ENCODE peak calls at places on chromosomes 12 and 14, in five cellular contexts. One of them, this sample, is unnamed.

GRCh38 chr14:51079085-51079484 is 15.8 kb downstream of the TRIM9 start:
- DNase-seq in heart left ventricle: no peak
- DNase-seq in uterus: no peak
- DNase-seq in transverse colon: no peak
- DNase-seq in prostate gland: no peak
- DNase-seq in this sample: no peak

GRCh38 chr12:80190001-80190400 is 90.7 kb downstream of the OTOGL start:
- DNase-seq in transverse colon: no peak
- DNase-seq in heart left ventricle: no peak
- DNase-seq in uterus: no peak
- DNase-seq in prostate gland: no peak
- DNase-seq in this sample: no peak

GRCh38 chr12:2580821-2581220 is 213.9 kb upstream of the FKBP4 start:
- DNase-seq in heart left ventricle: no peak
- DNase-seq in uterus: no peak
- DNase-seq in transverse colon: no peak
- DNase-seq in prostate gland: no peak
- DNase-seq in this sample: no peak

GRCh38 chr12:100403446-100403845 is 46.6 kb downstream of the SLC17A8 start:
- DNase-seq in uterus: no peak
- DNase-seq in heart left ventricle: no peak
- DNase-seq in transverse colon: no peak
- DNase-seq in prostate gland: no peak
- DNase-seq in this sample: no peak

GRCh38 chr12:47219243-47219642 is 139.5 kb upstream of the AMIGO2 start:
- DNase-seq in prostate gland: no peak
- DNase-seq in transverse colon: no peak
- DNase-seq in uterus: no peak
- DNase-seq in heart left ventricle: no peak
- DNase-seq in this sample: no peak

GRCh38 chr14:43200519-43200918 is 1306.6 kb downstream of the FSCB start:
- DNase-seq in prostate gland: no peak
- DNase-seq in transverse colon: no peak
- DNase-seq in uterus: no peak
- DNase-seq in heart left ventricle: no peak
- DNase-seq in this sample: no peak

GRCh38 chr14:56059054-56059453 is 59.2 kb upstream of the PELI2 start:
- DNase-seq in uterus: no peak
- DNase-seq in heart left ventricle: no peak
- DNase-seq in transverse colon: no peak
- DNase-seq in prostate gland: no peak
- DNase-seq in this sample: no peak

GRCh38 chr12:27480031-27480430 is 33.5 kb downstream of the SMCO2 start:
- DNase-seq in prostate gland: no peak
- DNase-seq in uterus: no peak
- DNase-seq in transverse colon: no peak
- DNase-seq in heart left ventricle: no peak
- DNase-seq in this sample: no peak

GRCh38 chr12:50618864-50619609 is 114.3 kb downstream of the DIP2B start:
- DNase-seq in transverse colon: peak; percentile 52
- DNase-seq in uterus: no peak
- DNase-seq in prostate gland: no peak
- DNase-seq in heart left ventricle: no peak
- DNase-seq in this sample: no peak

GRCh38 chr14:76768201-76768656 is 7.0 kb downstream of the VASH1 start:
- DNase-seq in heart left ventricle: peak; percentile 84
- DNase-seq in prostate gland: no peak
- DNase-seq in uterus: no peak
- DNase-seq in transverse colon: peak; percentile 49
- DNase-seq in this sample: peak; percentile 76
- TF ChIP-seq POLR2A in heart left ventricle: no peak
- TF ChIP-seq POLR2A in prostate gland: no peak
- TF ChIP-seq POLR2A in uterus: no peak
- TF ChIP-seq POLR2A in transverse colon: no peak
- TF ChIP-seq POLR2A in this sample: no peak

DNA sequence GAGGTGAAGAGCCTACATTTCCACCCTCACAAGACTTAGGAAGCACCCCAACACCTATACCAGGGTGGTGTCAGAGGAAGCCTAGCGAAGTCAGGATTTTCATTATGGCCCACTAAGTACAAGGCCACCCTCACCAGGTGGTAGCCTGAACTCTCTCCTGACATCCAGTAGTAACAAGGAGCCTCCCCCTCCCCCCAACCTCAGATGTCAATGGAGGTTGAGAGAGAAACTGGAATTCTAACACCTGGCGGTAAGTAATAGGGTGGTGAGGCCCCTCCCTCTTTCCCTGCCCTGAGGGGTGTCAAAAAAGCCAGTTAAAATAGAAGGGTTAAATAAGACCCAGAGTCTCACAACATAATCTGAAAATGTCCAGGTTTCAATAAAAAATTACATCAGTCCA is 37.6 kb downstream of the SINHCAF start:
- DNase-seq in heart left ventricle: no peak
- DNase-seq in uterus: no peak
- DNase-seq in prostate gland: no peak
- DNase-seq in transverse colon: no peak
- DNase-seq in this sample: no peak
- H3K36me3 ChIP-seq in heart left ventricle: peaks cover 30% of the 10 kb centered on the region
- H3K36me3 ChIP-seq in uterus: peaks cover 2% of the 10 kb centered on the region
- H3K36me3 ChIP-seq in prostate gland: no peaks in the 10 kb centered on the region
- H3K36me3 ChIP-seq in transverse colon: no peaks in the 10 kb centered on the region
- H3K36me3 ChIP-seq in this sample: peaks cover 23% of the 10 kb centered on the region

DNA sequence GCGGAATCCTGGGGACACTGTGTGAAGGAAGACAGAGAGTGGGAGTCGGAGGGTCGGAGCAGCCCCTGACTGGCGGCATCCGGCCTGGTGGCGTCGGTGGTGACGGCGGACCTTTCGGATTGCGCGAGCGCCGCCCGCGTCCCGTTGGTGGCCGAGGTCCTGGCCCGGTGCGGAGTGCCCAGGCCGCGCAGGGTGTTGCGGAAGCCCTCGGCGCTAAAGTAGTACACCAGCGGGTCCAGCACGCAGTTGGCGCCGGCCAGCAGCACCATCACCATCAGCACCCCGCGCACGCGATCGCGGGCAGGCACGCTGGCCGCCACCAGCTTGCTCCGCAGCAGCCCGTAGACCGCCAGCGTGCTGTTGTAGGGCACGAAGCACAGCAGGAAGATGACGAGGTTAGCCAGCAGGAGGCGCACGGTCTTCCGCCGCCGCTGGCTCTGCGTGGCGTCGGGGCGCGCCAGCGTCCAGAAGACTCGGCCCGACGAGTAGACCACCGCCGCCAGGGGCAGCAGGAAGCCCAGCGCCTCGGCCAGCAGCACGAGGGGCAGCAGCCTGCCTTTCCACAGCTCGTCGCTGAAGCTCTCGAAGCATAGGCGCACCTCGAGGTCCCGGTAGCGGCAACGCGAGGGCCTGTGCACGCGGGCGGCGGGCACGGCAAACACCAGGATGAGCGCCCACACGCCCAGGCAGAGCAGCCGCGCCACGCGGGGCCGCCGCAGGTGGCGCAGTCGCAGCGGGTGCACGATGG is 13.1 kb upstream of the CHD4 start:
- DNase-seq in transverse colon: no peak
- DNase-seq in heart left ventricle: peak; percentile 53
- DNase-seq in prostate gland: no peak
- DNase-seq in uterus: no peak
- DNase-seq in this sample: peak; percentile 34
- TF ChIP-seq CTCF in transverse colon: peak; percentile 34
- TF ChIP-seq CTCF in heart left ventricle: peak; percentile 29
- TF ChIP-seq CTCF in prostate gland: peak; percentile 33
- TF ChIP-seq CTCF in uterus: peak; percentile 8
- TF ChIP-seq CTCF in this sample: peak; percentile 38

GRCh38 chr12:124679533-124680371 is 112.3 kb upstream of the NCOR2 start:
- DNase-seq in prostate gland: peak; percentile 47
- DNase-seq in heart left ventricle: peak; percentile 75
- DNase-seq in transverse colon: no peak
- DNase-seq in uterus: peak; percentile 48
- DNase-seq in this sample: peak; percentile 33
- TF ChIP-seq POLR2A in prostate gland: no peak
- TF ChIP-seq POLR2A in heart left ventricle: no peak
- TF ChIP-seq POLR2A in transverse colon: no peak
- TF ChIP-seq POLR2A in uterus: no peak
- TF ChIP-seq POLR2A in this sample: no peak

GRCh38 chr12:23352670-23353069 is 596.8 kb downstream of the SOX5 start:
- DNase-seq in heart left ventricle: no peak
- DNase-seq in prostate gland: no peak
- DNase-seq in uterus: no peak
- DNase-seq in transverse colon: no peak
- DNase-seq in this sample: no peak
- H3K36me3 ChIP-seq in heart left ventricle: no peaks in the 10 kb centered on the region
- H3K36me3 ChIP-seq in prostate gland: no peaks in the 10 kb centered on the region
- H3K36me3 ChIP-seq in uterus: no peaks in the 10 kb centered on the region
- H3K36me3 ChIP-seq in transverse colon: no peaks in the 10 kb centered on the region
- H3K36me3 ChIP-seq in this sample: no peaks in the 10 kb centered on the region

GRCh38 chr14:24430143-24430681 is 458 bp downstream of the KHNYN start:
- DNase-seq in uterus: peak; percentile 77
- DNase-seq in heart left ventricle: peak; percentile 93
- DNase-seq in prostate gland: peak; percentile 44
- DNase-seq in transverse colon: peak; percentile 82
- DNase-seq in this sample: peak; percentile 71

GRCh38 chr14:24431569-24432258 is 2.0 kb downstream of the KHNYN start:
- DNase-seq in uterus: peak; percentile 88
- DNase-seq in transverse colon: peak; percentile 94
- DNase-seq in heart left ventricle: peak; percentile 93
- DNase-seq in prostate gland: peak; percentile 83
- DNase-seq in this sample: peak; percentile 93

GRCh38 chr14:24429395-24430142 is at the start of the genes CBLN3 and KHNYN:
- DNase-seq in uterus: peak; percentile 94
- DNase-seq in prostate gland: peak; percentile 92
- DNase-seq in heart left ventricle: peak; percentile 94
- DNase-seq in transverse colon: peak; percentile 93
- DNase-seq in this sample: peak; percentile 95

GRCh38 chr14:24432259-24433131 is 2.7 kb downstream of the KHNYN start:
- DNase-seq in uterus: peak; percentile 30
- DNase-seq in prostate gland: no peak
- DNase-seq in heart left ventricle: no peak
- DNase-seq in transverse colon: no peak
- DNase-seq in this sample: no peak

GRCh38 chr14:24430682-24431568 is 1.2 kb downstream of the KHNYN start:
- DNase-seq in prostate gland: no peak
- DNase-seq in uterus: peak; percentile 18
- DNase-seq in transverse colon: no peak
- DNase-seq in heart left ventricle: peak; percentile 71
- DNase-seq in this sample: no peak
- TF ChIP-seq CTCF in prostate gland: no peak
- TF ChIP-seq CTCF in uterus: no peak
- TF ChIP-seq CTCF in transverse colon: no peak
- TF ChIP-seq CTCF in heart left ventricle: no peak
- TF ChIP-seq CTCF in this sample: no peak

GRCh38 chr12:12685305-12685704 is 10.7 kb downstream of the GPR19 start:
- DNase-seq in transverse colon: no peak
- DNase-seq in uterus: no peak
- DNase-seq in heart left ventricle: no peak
- DNase-seq in prostate gland: no peak
- DNase-seq in this sample: peak; percentile 35

GRCh38 chr12:12683298-12683697 is 12.7 kb downstream of the GPR19 start:
- DNase-seq in prostate gland: no peak
- DNase-seq in transverse colon: no peak
- DNase-seq in heart left ventricle: no peak
- DNase-seq in uterus: no peak
- DNase-seq in this sample: no peak

GRCh38 chr12:12686472-12686871 is 9.5 kb downstream of the GPR19 start:
- DNase-seq in transverse colon: no peak
- DNase-seq in heart left ventricle: no peak
- DNase-seq in uterus: no peak
- DNase-seq in prostate gland: no peak
- DNase-seq in this sample: no peak

GRCh38 chr12:12683725-12684124 is 12.3 kb downstream of the GPR19 start:
- DNase-seq in transverse colon: no peak
- DNase-seq in heart left ventricle: no peak
- DNase-seq in uterus: no peak
- DNase-seq in prostate gland: no peak
- DNase-seq in this sample: no peak

GRCh38 chr12:12684375-12685106 is 11.4 kb downstream of the GPR19 start:
- DNase-seq in heart left ventricle: peak; percentile 57
- DNase-seq in prostate gland: no peak
- DNase-seq in uterus: no peak
- DNase-seq in transverse colon: no peak
- DNase-seq in this sample: no peak
- TF ChIP-seq POLR2A in heart left ventricle: no peak
- TF ChIP-seq POLR2A in prostate gland: no peak
- TF ChIP-seq POLR2A in uterus: no peak
- TF ChIP-seq POLR2A in transverse colon: no peak
- TF ChIP-seq POLR2A in this sample: no peak

DNA sequence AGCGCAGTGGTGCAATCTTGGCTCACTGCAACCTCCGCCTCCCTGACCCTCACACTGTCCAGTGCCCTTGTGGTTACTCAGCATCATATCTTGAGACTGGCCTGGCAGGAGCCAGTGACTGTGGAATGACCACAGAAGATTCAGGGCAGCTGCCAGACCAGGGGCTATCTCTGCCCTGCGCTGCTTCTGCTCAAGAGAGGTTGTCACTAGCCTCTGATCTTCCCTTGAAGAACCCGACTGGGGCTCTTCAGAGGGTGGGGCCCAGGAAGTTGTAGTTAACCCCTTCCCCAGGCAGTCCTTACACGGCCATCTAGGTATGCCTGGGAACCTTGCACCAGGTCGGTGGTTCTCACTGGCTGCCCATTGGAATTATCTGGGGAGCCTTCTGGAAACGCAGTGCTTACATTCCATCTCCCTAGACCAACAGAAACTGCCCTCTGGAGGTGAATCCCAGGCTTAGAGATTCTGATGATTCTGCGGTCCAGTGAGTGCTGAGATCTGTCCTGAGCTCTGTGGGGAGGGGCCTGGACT is 41.4 kb downstream of the PLEKHG3 start:
- DNase-seq in uterus: no peak
- DNase-seq in prostate gland: no peak
- DNase-seq in heart left ventricle: no peak
- DNase-seq in transverse colon: no peak
- DNase-seq in this sample: no peak
- H3K36me3 ChIP-seq in uterus: no peaks in the 10 kb centered on the region
- H3K36me3 ChIP-seq in prostate gland: no peaks in the 10 kb centered on the region
- H3K36me3 ChIP-seq in heart left ventricle: peaks cover 60% of the 10 kb centered on the region
- H3K36me3 ChIP-seq in transverse colon: no peaks in the 10 kb centered on the region
- H3K36me3 ChIP-seq in this sample: peaks cover 6% of the 10 kb centered on the region

This sample was measured in body of pancreas.